ENCODE peak calls at places on chromosomes 7 and 10, in four cellular contexts. One of them, this sample, is unnamed.

GRCh38 chr10:58921366-58921947 is 255.0 kb upstream of the PHYHIPL start:
- DNase-seq in CD4-positive, alpha-beta memory T cell: no peak
- DNase-seq in MM.1S: no peak
- DNase-seq in tibial nerve: no peak
- DNase-seq in this sample: no peak

GRCh38 chr10:113104071-113104470 is 154.0 kb downstream of the TCF7L2 start:
- DNase-seq in CD4-positive, alpha-beta memory T cell: no peak
- DNase-seq in tibial nerve: no peak
- DNase-seq in MM.1S: no peak
- DNase-seq in this sample: no peak

GRCh38 chr10:8407561-8408021 is 353.1 kb downstream of the GATA3 start:
- DNase-seq in CD4-positive, alpha-beta memory T cell: peak; percentile 19
- DNase-seq in tibial nerve: no peak
- DNase-seq in MM.1S: no peak
- DNase-seq in this sample: no peak

GRCh38 chr7:28686418-28686800 is 271.7 kb downstream of the TRIL start:
- DNase-seq in tibial nerve: no peak
- DNase-seq in MM.1S: no peak
- DNase-seq in CD4-positive, alpha-beta memory T cell: no peak
- DNase-seq in this sample: no peak

GRCh38 chr10:35130588-35131146 is 4.0 kb downstream of the CREM start:
- DNase-seq in CD4-positive, alpha-beta memory T cell: no peak
- DNase-seq in MM.1S: no peak
- DNase-seq in tibial nerve: no peak
- DNase-seq in this sample: no peak

GRCh38 chr10:88299787-88300186 is 283.3 kb downstream of the RNLS start:
- DNase-seq in tibial nerve: no peak
- DNase-seq in MM.1S: no peak
- DNase-seq in CD4-positive, alpha-beta memory T cell: no peak
- DNase-seq in this sample: no peak

GRCh38 chr7:66694286-66694685 is 46.2 kb upstream of the RABGEF1 start:
- DNase-seq in CD4-positive, alpha-beta memory T cell: no peak
- DNase-seq in tibial nerve: no peak
- DNase-seq in MM.1S: no peak
- DNase-seq in this sample: no peak

GRCh38 chr10:102542800-102543418 is 39.1 kb downstream of the SUFU start:
- DNase-seq in tibial nerve: no peak
- DNase-seq in MM.1S: no peak
- DNase-seq in CD4-positive, alpha-beta memory T cell: no peak
- DNase-seq in this sample: no peak

GRCh38 chr7:34357068-34357467 is 300.9 kb upstream of the NPSR1 start:
- DNase-seq in CD4-positive, alpha-beta memory T cell: no peak
- DNase-seq in tibial nerve: no peak
- DNase-seq in MM.1S: no peak
- DNase-seq in this sample: no peak

GRCh38 chr10:5563991-5564536 is 39.3 kb downstream of the CALML3 start:
- DNase-seq in tibial nerve: peak; percentile 10
- DNase-seq in CD4-positive, alpha-beta memory T cell: peak; percentile 58
- DNase-seq in MM.1S: no peak
- DNase-seq in this sample: peak; percentile 46

GRCh38 chr10:49649936-49650723 is 29.3 kb upstream of the C10orf53 start:
- DNase-seq in tibial nerve: no peak
- DNase-seq in MM.1S: no peak
- DNase-seq in CD4-positive, alpha-beta memory T cell: no peak
- DNase-seq in this sample: no peak

GRCh38 chr10:59382831-59383295 is 20.5 kb upstream of the FAM13C start:
- DNase-seq in CD4-positive, alpha-beta memory T cell: no peak
- DNase-seq in MM.1S: no peak
- DNase-seq in tibial nerve: no peak
- DNase-seq in this sample: no peak

GRCh38 chr10:72746606-72747357 is 54.8 kb downstream of the MCU start:
- DNase-seq in tibial nerve: no peak
- DNase-seq in CD4-positive, alpha-beta memory T cell: no peak
- DNase-seq in MM.1S: no peak
- DNase-seq in this sample: no peak

GRCh38 chr10:103153765-103154197 is 39.3 kb downstream of the NT5C2 start:
- DNase-seq in MM.1S: no peak
- DNase-seq in CD4-positive, alpha-beta memory T cell: no peak
- DNase-seq in tibial nerve: no peak
- DNase-seq in this sample: no peak

GRCh38 chr7:155533120-155533826 is 13.1 kb downstream of the CNPY1 start:
- DNase-seq in tibial nerve: no peak
- DNase-seq in CD4-positive, alpha-beta memory T cell: no peak
- DNase-seq in MM.1S: no peak
- DNase-seq in this sample: no peak

GRCh38 chr7:47403341-47403866 is 178.5 kb downstream of the TNS3 start:
- DNase-seq in tibial nerve: no peak
- DNase-seq in MM.1S: no peak
- DNase-seq in CD4-positive, alpha-beta memory T cell: no peak
- DNase-seq in this sample: no peak

GRCh38 chr7:89559596-89559995 is 594.7 kb upstream of the STEAP1 start:
- DNase-seq in tibial nerve: no peak
- DNase-seq in CD4-positive, alpha-beta memory T cell: no peak
- DNase-seq in MM.1S: no peak
- DNase-seq in this sample: no peak

GRCh38 chr10:121165276-121165675 is 314.1 kb downstream of the WDR11 start:
- DNase-seq in CD4-positive, alpha-beta memory T cell: no peak
- DNase-seq in tibial nerve: no peak
- DNase-seq in MM.1S: no peak
- DNase-seq in this sample: no peak

DNA sequence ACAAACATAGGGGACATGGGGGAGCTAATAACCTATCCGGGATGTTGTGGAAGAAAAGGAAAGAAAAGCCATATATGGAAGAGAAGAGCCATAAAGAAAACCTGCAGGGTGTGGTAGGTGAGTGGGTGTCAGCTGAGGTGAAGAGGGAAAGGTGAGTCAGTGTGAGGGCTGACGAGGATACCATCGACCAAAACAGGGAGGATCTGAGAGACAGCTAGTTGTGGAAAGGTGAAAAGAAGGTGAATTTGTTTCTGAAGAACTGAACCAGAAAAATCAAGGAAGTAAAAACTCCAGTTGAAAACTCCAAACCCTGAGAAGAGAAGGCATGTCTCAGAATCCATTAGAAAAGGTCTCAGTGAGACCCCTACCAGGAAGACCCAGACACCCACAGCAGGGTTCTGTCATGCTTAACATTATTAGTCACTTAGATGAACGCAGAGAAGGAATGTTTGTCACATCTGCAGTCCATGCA is 4.1 kb downstream of the BLNK start:
- DNase-seq in CD4-positive, alpha-beta memory T cell: no peak
- DNase-seq in MM.1S: no peak
- DNase-seq in tibial nerve: no peak
- DNase-seq in this sample: no peak
- H3K4me3 ChIP-seq in CD4-positive, alpha-beta memory T cell: no peak overlapping the region
- H3K4me3 ChIP-seq in MM.1S: no peak overlapping the region
- H3K4me3 ChIP-seq in tibial nerve: no peak overlapping the region
- H3K4me3 ChIP-seq in this sample: no peak overlapping the region

GRCh38 chr7:99371376-99371920 is 3.1 kb upstream of the ARPC1B start:
- DNase-seq in tibial nerve: no peak
- DNase-seq in MM.1S: no peak
- DNase-seq in CD4-positive, alpha-beta memory T cell: no peak
- DNase-seq in this sample: no peak

GRCh38 chr7:99369767-99370353 is 4.7 kb upstream of the ARPC1B start:
- DNase-seq in CD4-positive, alpha-beta memory T cell: no peak
- DNase-seq in tibial nerve: no peak
- DNase-seq in MM.1S: no peak
- DNase-seq in this sample: no peak

GRCh38 chr7:99373086-99374066 is 1.2 kb upstream of the ARPC1B start:
- DNase-seq in MM.1S: no peak
- DNase-seq in CD4-positive, alpha-beta memory T cell: no peak
- DNase-seq in tibial nerve: no peak
- DNase-seq in this sample: no peak

GRCh38 chr7:99374121-99375064 is at the start of gene ARPC1B:
- DNase-seq in CD4-positive, alpha-beta memory T cell: peak; percentile 81
- DNase-seq in tibial nerve: peak; percentile 67
- DNase-seq in MM.1S: peak; percentile 89
- DNase-seq in this sample: peak; percentile 82

DNA sequence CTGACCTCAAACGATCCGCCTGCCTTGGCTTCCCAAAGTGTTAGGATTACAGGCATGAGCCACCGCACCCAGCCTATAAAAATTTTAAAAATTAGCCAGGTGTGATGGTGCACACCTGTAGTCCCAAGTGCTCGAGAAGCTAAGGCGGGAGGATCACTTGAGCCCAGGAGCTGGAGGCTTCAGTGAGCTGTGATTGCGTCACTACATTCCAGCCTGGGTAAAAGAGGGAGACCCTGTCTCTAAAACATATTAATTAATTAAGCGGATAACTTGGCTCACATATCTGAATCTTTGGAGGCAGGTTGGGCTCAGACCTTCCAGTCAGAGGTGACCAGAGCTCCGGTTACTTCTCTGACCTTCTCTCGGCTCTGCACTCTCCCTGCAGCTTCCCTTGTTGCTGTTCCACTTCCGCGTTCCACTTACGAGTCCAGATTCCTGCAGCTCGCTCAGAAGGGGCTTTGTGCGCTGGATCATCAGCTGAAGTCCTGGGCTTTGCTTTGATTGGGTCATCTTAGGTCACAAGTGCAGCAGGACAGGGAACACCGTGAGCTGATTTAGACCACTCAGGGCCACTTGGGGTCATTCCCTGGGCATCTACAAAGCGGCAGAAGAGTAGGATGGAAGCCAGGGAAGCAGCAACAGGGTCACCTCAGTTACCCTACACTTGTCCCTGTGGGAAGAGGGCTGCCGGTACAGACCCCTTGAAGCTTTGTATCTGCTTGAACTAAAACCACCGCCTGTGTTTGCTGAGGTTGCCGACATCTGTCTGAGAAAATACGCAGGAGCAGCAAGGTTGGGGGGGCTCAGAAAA is 2.0 kb upstream of the ARPC1B start:
- DNase-seq in CD4-positive, alpha-beta memory T cell: no peak
- DNase-seq in tibial nerve: no peak
- DNase-seq in MM.1S: no peak
- DNase-seq in this sample: no peak
- H3K27ac ChIP-seq in CD4-positive, alpha-beta memory T cell: no peak overlapping the region
- H3K27ac ChIP-seq in tibial nerve: peak overlapping the region; percentile 91
- H3K27ac ChIP-seq in MM.1S: no peak overlapping the region
- H3K27ac ChIP-seq in this sample: no peak overlapping the region

DNA sequence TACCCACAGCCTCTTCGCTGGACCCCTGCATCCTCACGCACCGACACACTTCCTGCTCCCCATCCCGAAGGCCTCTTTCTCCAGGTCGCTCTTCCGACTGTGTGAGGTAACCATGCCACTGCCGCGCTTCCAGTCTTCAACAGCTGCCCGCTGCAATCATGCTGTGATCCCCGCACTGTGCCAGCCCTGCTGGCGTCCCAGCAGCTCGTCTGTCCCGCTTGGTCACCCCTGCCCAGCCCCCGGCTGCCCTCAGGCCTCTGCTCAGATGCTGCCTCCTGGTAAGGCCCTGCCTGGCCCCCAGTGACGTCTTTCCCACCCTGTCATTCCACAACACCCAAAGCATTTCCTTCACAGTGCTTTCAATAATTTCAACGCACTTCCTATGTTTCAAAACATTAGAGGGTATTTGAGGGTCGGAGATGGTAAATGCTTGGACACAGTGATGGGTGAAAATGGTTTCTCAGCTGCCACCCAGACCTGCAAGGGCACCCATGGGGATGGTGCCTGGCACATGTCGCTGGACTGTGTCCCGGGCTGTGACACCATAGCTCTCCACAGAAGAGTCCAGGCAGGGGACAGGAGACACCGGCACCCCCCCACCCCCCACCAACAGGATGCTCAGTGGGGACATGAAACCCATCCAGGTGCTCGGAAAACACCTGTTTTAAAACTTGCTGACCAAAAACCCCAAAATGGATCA is 125.2 kb downstream of the MAD1L1 start:
- DNase-seq in tibial nerve: no peak
- DNase-seq in MM.1S: no peak
- DNase-seq in CD4-positive, alpha-beta memory T cell: no peak
- DNase-seq in this sample: no peak
- H3K4me1 ChIP-seq in tibial nerve: peaks cover 91% of the 10 kb centered on the region
- H3K4me1 ChIP-seq in MM.1S: no peaks in the 10 kb centered on the region
- H3K4me1 ChIP-seq in CD4-positive, alpha-beta memory T cell: peaks cover 10% of the 10 kb centered on the region
- H3K4me1 ChIP-seq in this sample: peaks cover 16% of the 10 kb centered on the region

GRCh38 chr7:45031829-45032228 is 31.8 kb downstream of the CCM2 start:
- DNase-seq in MM.1S: no peak
- DNase-seq in tibial nerve: no peak
- DNase-seq in CD4-positive, alpha-beta memory T cell: no peak
- DNase-seq in this sample: no peak

GRCh38 chr7:45027774-45028114 is 27.7 kb downstream of the CCM2 start:
- DNase-seq in CD4-positive, alpha-beta memory T cell: no peak
- DNase-seq in MM.1S: peak; percentile 7
- DNase-seq in tibial nerve: no peak
- DNase-seq in this sample: no peak

GRCh38 chr7:45026984-45027773 is 27.2 kb downstream of the CCM2 start:
- DNase-seq in CD4-positive, alpha-beta memory T cell: peak; percentile 67
- DNase-seq in tibial nerve: no peak
- DNase-seq in MM.1S: peak; percentile 85
- DNase-seq in this sample: peak; percentile 78

GRCh38 chr7:45028138-45028919 is 28.3 kb downstream of the CCM2 start:
- DNase-seq in tibial nerve: no peak
- DNase-seq in CD4-positive, alpha-beta memory T cell: no peak
- DNase-seq in MM.1S: no peak
- DNase-seq in this sample: peak; percentile 27

GRCh38 chr7:45028920-45029344 is 28.9 kb downstream of the CCM2 start:
- DNase-seq in MM.1S: no peak
- DNase-seq in tibial nerve: no peak
- DNase-seq in CD4-positive, alpha-beta memory T cell: no peak
- DNase-seq in this sample: no peak
- H3K4me3 ChIP-seq in MM.1S: peak overlapping the region; percentile 60
- H3K4me3 ChIP-seq in tibial nerve: no peak overlapping the region
- H3K4me3 ChIP-seq in CD4-positive, alpha-beta memory T cell: peak overlapping the region; percentile 97
- H3K4me3 ChIP-seq in this sample: peak overlapping the region; percentile 100

GRCh38 chr7:157192861-157193260 is 54.1 kb downstream of the UBE3C start:
- DNase-seq in MM.1S: no peak
- DNase-seq in CD4-positive, alpha-beta memory T cell: no peak
- DNase-seq in tibial nerve: no peak
- DNase-seq in this sample: no peak

GRCh38 chr7:157194948-157195347 is 56.2 kb downstream of the UBE3C start:
- DNase-seq in CD4-positive, alpha-beta memory T cell: no peak
- DNase-seq in tibial nerve: no peak
- DNase-seq in MM.1S: no peak
- DNase-seq in this sample: no peak

GRCh38 chr7:157193274-157193673 is 54.5 kb downstream of the UBE3C start:
- DNase-seq in CD4-positive, alpha-beta memory T cell: no peak
- DNase-seq in tibial nerve: no peak
- DNase-seq in MM.1S: no peak
- DNase-seq in this sample: no peak

GRCh38 chr7:157188091-157188665 is 49.5 kb downstream of the UBE3C start:
- DNase-seq in CD4-positive, alpha-beta memory T cell: no peak
- DNase-seq in MM.1S: no peak
- DNase-seq in tibial nerve: no peak
- DNase-seq in this sample: no peak

DNA sequence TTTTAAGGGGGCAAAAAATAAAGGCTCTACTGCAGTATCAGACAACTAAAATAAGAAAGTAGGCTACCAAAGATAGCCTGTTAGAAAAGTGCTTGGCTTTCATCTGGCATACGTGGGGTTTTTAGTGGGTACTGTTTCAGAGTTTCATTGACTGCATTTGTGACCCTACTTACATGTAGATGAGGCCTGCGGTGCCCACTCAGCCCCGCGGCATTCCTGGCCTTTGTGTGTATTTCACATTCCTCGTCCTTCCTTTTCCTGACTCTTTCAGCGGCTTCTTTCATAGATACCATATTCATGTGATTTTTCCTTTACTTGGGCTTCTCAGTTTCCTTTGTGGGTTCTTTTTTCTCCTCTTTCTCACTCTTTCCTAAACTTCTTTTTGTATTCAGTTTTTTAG is 50.7 kb downstream of the UBE3C start:
- DNase-seq in CD4-positive, alpha-beta memory T cell: no peak
- DNase-seq in tibial nerve: no peak
- DNase-seq in MM.1S: no peak
- DNase-seq in this sample: no peak
- H3K27ac ChIP-seq in CD4-positive, alpha-beta memory T cell: no peak overlapping the region
- H3K27ac ChIP-seq in tibial nerve: no peak overlapping the region
- H3K27ac ChIP-seq in MM.1S: no peak overlapping the region
- H3K27ac ChIP-seq in this sample: no peak overlapping the region